ENCODE peak calls at places on chromosomes 13 and 19, in four cellular contexts. I, L, G and V are unnamed samples.

GRCh38 chr13:40789275-40790231 is at the start of gene SLC25A15:
- DNase-seq in I (peak; percentile 76), G (peak; percentile 75), L (peak; percentile 45), V (peak; percentile 83)

GRCh38 chr13:53004605-53005004 is 24.0 kb upstream of the OLFM4 start:
- DNase-seq in L (no peak), I (no peak), G (no peak), V (no peak)

GRCh38 chr13:79741006-79741405 is 260.1 kb downstream of the NDFIP2 start:
- DNase-seq in I (no peak), G (no peak), L (no peak), V (peak; percentile 18)

GRCh38 chr13:38372818-38373217 is 23.2 kb downstream of the UFM1 start:
- DNase-seq in G (no peak), L (no peak), I (no peak), V (no peak)

GRCh38 chr13:85935868-85936467 is 136.7 kb upstream of the SLITRK6 start:
- DNase-seq in G (no peak), I (no peak), L (no peak), V (peak; percentile 3)

GRCh38 chr13:72932250-72932649 is 126.6 kb upstream of the KLF5 start:
- DNase-seq in G (no peak), L (no peak), I (no peak), V (no peak)

GRCh38 chr13:80695841-80696240 is 354.9 kb upstream of the SPRY2 start:
- DNase-seq in L (no peak), G (no peak), I (no peak), V (no peak)

GRCh38 chr19:23384858-23385257 is 10.4 kb downstream of the ZNF91 start:
- DNase-seq in I (no peak), L (no peak), G (no peak), V (no peak)

GRCh38 chr19:4406626-4407025 is 4.2 kb downstream of the CHAF1A start:
- DNase-seq in I (no peak), G (no peak), L (no peak), V (no peak)

GRCh38 chr19:53333071-53333465 is 481 bp upstream of the ZNF845 start:
- DNase-seq in G (no peak), L (peak; percentile 22), I (peak; percentile 34), V (no peak)

GRCh38 chr13:76286178-76286577 is 600.0 kb downstream of the KCTD12 start:
- DNase-seq in I (no peak), L (no peak), G (peak; percentile 12), V (no peak)

GRCh38 chr13:51844862-51845573 is at the start of gene TMEM272:
- DNase-seq in L (peak; percentile 31), I (peak; percentile 63), G (no peak), V (peak; percentile 38)

GRCh38 chr13:87669379-87669978 is 1.7 kb upstream of the SLITRK5 start:
- DNase-seq in G (peak; percentile 66), I (no peak), L (peak; percentile 56), V (peak; percentile 29)

GRCh38 chr13:112128052-112128610 is 61.2 kb downstream of the SOX1 start:
- DNase-seq in L (no peak), I (no peak), G (no peak), V (no peak)

GRCh38 chr13:51035469-51035868 is 75.6 kb downstream of the C13orf42 start:
- DNase-seq in I (no peak), G (no peak), L (no peak), V (no peak)

GRCh38 chr19:38385804-38386257 is 2.0 kb downstream of the GGN start:
- DNase-seq in G (no peak), L (no peak), I (peak; percentile 23), V (no peak)

GRCh38 chr19:28454083-28454482 is 758.9 kb downstream of the UQCRFS1 start:
- DNase-seq in L (no peak), I (no peak), G (no peak), V (peak; percentile 88)

GRCh38 chr13:43159007-43159406 is 135.6 kb downstream of the DNAJC15 start:
- DNase-seq in L (no peak), I (no peak), G (no peak), V (no peak)

GRCh38 chr19:4586691-4587090 is 27.2 kb upstream of the SEMA6B start:
- DNase-seq in G (no peak), L (no peak), I (no peak), V (no peak)

GRCh38 chr19:4722671-4723464 is 774 bp downstream of the DPP9 start:
- DNase-seq in I (peak; percentile 8), G (peak; percentile 50), L (peak; percentile 37), V (no peak)